ENCODE peak calls at places on chromosome 7, in four cellular contexts. Y is cardiac muscle cell, E is heart right ventricle, B is heart left ventricle. G is an unnamed sample.

GRCh38 chr7:38541440-38541839 is 89.7 kb downstream of the AMPH start:
- DNase-seq in B (no peak), E (no peak), Y (no peak), G (no peak)

GRCh38 chr7:87480386-87480785 is 4.9 kb upstream of the ABCB4 start:
- DNase-seq in B (no peak), E (no peak), Y (no peak), G (no peak)

GRCh38 chr7:14837216-14837615 is 65.3 kb downstream of the DGKB start:
- DNase-seq in B (no peak), Y (no peak), E (no peak), G (no peak)

GRCh38 chr7:113562242-113562641 is 356.6 kb downstream of the PPP1R3A start:
- DNase-seq in B (no peak), E (no peak), Y (no peak), G (no peak)

GRCh38 chr7:86991844-86992243 is 67.6 kb downstream of the ELAPOR2 start:
- DNase-seq in B (no peak), E (no peak), Y (no peak), G (no peak)

GRCh38 chr7:158816995-158817394 is 12.3 kb downstream of the ESYT2 start:
- DNase-seq in B (no peak), E (no peak), Y (no peak), G (peak; percentile 52)

GRCh38 chr7:13903997-13904396 is 85.5 kb downstream of the ETV1 start:
- DNase-seq in E (no peak), Y (no peak), B (no peak), G (no peak)

GRCh38 chr7:26135551-26135950 is 16.4 kb upstream of the NFE2L3 start:
- DNase-seq in E (no peak), Y (no peak), B (no peak), G (no peak)

GRCh38 chr7:149573519-149573918 is 75.9 kb upstream of the ZNF746 start:
- DNase-seq in Y (no peak), B (no peak), E (no peak), G (no peak)

GRCh38 chr7:24734306-24734705 is 23.0 kb downstream of the GSDME start:
- DNase-seq in E (no peak), B (no peak), Y (no peak), G (no peak)

GRCh38 chr7:77453531-77453930 is 37.4 kb upstream of the GSAP start:
- DNase-seq in B (no peak), Y (no peak), E (no peak), G (no peak)

GRCh38 chr7:70829221-70830059 is 302.5 kb upstream of the GALNT17 start:
- DNase-seq in E (peak; percentile 57), Y (peak; percentile 63), B (peak; percentile 32), G (peak; percentile 71)

GRCh38 chr7:81161459-81162075 is 242.7 kb upstream of the SEMA3C start:
- DNase-seq in Y (no peak), B (peak; percentile 19), E (no peak), G (no peak)

GRCh38 chr7:4610768-4611467 is 71.2 kb upstream of the FOXK1 start:
- DNase-seq in E (peak; percentile 66), Y (peak; percentile 77), B (peak; percentile 39), G (peak; percentile 61)

GRCh38 chr7:156949541-156950380 is at the start of gene NOM1:
- DNase-seq in E (peak; percentile 92), B (peak; percentile 90), Y (peak; percentile 93), G (peak; percentile 92)

GRCh38 chr7:103129702-103130557 is 19.0 kb downstream of the NAPEPLD start:
- DNase-seq in B (no peak), Y (no peak), E (no peak), G (no peak)

GRCh38 chr7:8441602-8442294 is 8.3 kb downstream of the NXPH1 start:
- DNase-seq in E (no peak), B (no peak), Y (no peak), G (no peak)

GRCh38 chr7:5430612-5430947 is 6.9 kb upstream of the TNRC18 start:
- DNase-seq in E (no peak), B (no peak), Y (no peak), G (no peak)

GRCh38 chr7:72753781-72754180 is 74.2 kb downstream of the TYW1B start:
- DNase-seq in E (no peak), Y (no peak), B (no peak), G (no peak)

GRCh38 chr7:157687845-157688244 is 351.0 kb downstream of the DNAJB6 start:
- DNase-seq in E (no peak), Y (no peak), B (no peak), G (no peak)

GRCh38 chr7:80468931-80469714 is 42.7 kb downstream of the GNAT3 start:
- DNase-seq in Y (no peak), E (no peak), B (no peak), G (no peak)

GRCh38 chr7:136229819-136230609 is 252.9 kb upstream of the MTPN start:
- DNase-seq in Y (no peak), E (no peak), B (no peak), G (no peak)

GRCh38 chr7:28953628-28954027 is 4.5 kb downstream of the TRIL start:
- DNase-seq in E (no peak), B (no peak), Y (no peak), G (no peak)

GRCh38 chr7:133052826-133053225 is 29.1 kb downstream of the CHCHD3 start:
- DNase-seq in Y (no peak), B (no peak), E (no peak), G (no peak)

GRCh38 chr7:135900186-135900585 is 77.0 kb downstream of the MTPN start:
- DNase-seq in E (no peak), B (no peak), Y (no peak), G (no peak)

GRCh38 chr7:150986099-150986512 is 4.7 kb upstream of the NOS3 start:
- DNase-seq in Y (peak; percentile 87), B (peak; percentile 70), E (peak; percentile 60), G (peak; percentile 78)

GRCh38 chr7:90830302-90830701 is 234.2 kb downstream of the CDK14 start:
- DNase-seq in E (no peak), B (no peak), Y (no peak), G (no peak)

GRCh38 chr7:22194633-22195273 is 162.2 kb downstream of the RAPGEF5 start:
- DNase-seq in E (no peak), Y (no peak), B (no peak), G (no peak)

GRCh38 chr7:23027261-23027660 is 13.3 kb upstream of the HYCC1 start:
- DNase-seq in B (no peak), E (no peak), Y (no peak), G (no peak)

GRCh38 chr7:11297226-11297625 is 323.6 kb downstream of the PHF14 start:
- DNase-seq in B (no peak), Y (no peak), E (no peak), G (no peak)

GRCh38 chr7:11298220-11298619 is 324.5 kb downstream of the PHF14 start:
- DNase-seq in Y (no peak), E (no peak), B (no peak), G (no peak)

GRCh38 chr7:11297764-11298163 is 324.1 kb downstream of the PHF14 start:
- DNase-seq in B (no peak), Y (no peak), E (no peak), G (no peak)

GRCh38 chr7:11302121-11302520 is 328.4 kb downstream of the PHF14 start:
- DNase-seq in Y (no peak), E (no peak), B (no peak), G (no peak)

DNA sequence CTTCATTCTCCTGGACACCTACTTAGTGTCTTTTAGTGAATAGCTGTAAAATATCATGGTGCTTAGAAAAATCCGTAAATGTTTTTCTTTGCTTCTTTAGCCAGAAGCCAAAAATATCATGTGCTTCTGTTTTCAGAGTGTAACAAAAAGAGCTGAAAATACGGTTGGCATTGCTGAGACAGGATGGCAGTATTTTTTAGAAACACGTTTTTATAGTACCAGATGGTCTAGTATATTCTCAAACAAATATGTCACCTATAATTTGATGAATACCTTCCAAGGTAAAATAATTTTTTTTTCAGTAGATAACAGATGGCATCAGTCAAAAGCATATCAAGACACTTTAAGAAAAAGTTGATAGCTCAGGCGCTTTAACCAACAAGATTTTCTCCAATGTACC is 326.6 kb downstream of the PHF14 start:
- DNase-seq in Y (no peak), B (no peak), E (no peak), G (no peak)
- TF ChIP-seq CTCF in Y (no peak), B (no peak), E (no peak), G (no peak)

GRCh38 chr7:154947604-154948003 is 55.3 kb downstream of the PAXIP1 start:
- DNase-seq in B (no peak), Y (no peak), E (no peak), G (no peak)

GRCh38 chr7:154950992-154951391 is 51.9 kb downstream of the PAXIP1 start:
- DNase-seq in B (no peak), Y (no peak), E (no peak), G (no peak)

GRCh38 chr7:154953006-154953684 is 49.8 kb downstream of the PAXIP1 start:
- DNase-seq in Y (peak; percentile 66), B (peak; percentile 44), E (peak; percentile 29), G (peak; percentile 85)
- TF ChIP-seq CTCF in Y (peak; percentile 76), B (peak; percentile 44), E (peak; percentile 66), G (peak; percentile 67)

DNA sequence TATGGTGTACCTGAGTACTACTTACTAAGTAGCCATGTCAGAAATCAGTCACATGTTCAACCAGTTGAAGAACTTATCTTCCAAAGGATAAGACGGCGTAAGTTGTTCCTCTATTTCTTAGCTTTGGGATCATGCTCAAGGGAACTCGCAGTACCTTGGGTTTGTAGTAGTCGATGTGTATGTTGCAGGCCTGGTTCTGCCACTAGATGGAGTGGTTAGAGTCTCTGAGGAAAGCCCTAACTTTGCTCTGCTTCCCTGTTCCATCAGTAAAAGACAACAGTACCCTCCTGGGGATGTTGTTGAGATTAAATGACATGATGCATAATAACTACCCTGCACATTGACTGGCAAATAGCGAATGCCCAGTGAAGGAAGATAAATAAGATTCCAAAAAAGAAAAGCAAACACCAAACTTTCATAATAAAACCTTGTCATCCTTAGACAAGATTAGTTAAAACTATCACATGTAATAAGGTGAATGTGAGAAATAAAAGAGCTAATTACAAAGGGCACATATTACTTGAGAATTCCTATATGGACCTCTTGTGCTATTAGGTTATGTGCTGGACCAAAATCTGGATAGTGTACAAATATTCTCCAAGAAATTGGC is 165.9 kb downstream of the ABCA13 start:
- DNase-seq in Y (peak; percentile 53), E (no peak), B (no peak), G (no peak)
- TF ChIP-seq CTCF in Y (peak; percentile 61), E (peak; percentile 31), B (no peak), G (no peak)

DNA sequence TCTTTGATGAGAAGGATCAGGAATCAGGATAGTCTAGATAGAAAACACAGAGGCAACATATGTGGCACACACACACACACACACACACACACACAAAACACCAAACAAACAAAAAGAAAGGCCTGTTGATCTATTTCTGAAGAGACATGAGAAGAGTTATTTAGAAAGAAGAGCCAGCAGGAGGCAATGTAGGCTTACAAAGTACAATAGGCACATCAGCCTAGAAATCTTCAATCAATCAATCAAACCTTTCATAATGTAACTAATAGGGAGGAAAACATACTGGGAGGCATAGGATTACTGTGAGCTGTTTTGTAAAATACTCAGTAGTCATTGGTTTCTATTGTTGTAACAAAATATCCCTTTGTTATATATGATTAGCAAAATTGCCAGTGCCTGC is 47.3 kb upstream of the TES start:
- DNase-seq in E (no peak), B (no peak), Y (no peak), G (no peak)
- TF ChIP-seq CTCF in E (no peak), B (no peak), Y (no peak), G (no peak)

GRCh38 chr7:142338633-142339501 is 81.0 kb upstream of the PRSS58 start:
- DNase-seq in B (no peak), Y (peak; percentile 77), E (no peak), G (peak; percentile 53)
- TF ChIP-seq CTCF in B (no peak), Y (peak; percentile 34), E (peak; percentile 15), G (no peak)

GRCh38 chr7:97872025-97872669 is at the start of gene ASNS:
- DNase-seq in Y (peak; percentile 95), E (peak; percentile 84), B (peak; percentile 92), G (peak; percentile 96)
- TF ChIP-seq CTCF in Y (no peak), E (no peak), B (no peak), G (no peak)